ENCODE peak calls at places on chromosome 4, in nine cellular contexts. Q is stimulated activated CD4-positive, alpha-beta T cell treated with anti-CD3 and anti-CD28 coated beads, Interleukin-4, amount 100 ng/mL, for 48 hours; B is heart right ventricle; G is GM23248; W is left cardiac atrium; K is immature natural killer cell; D is HL-60; S is AG08396; X is mesenchymal stem cell. E is an unnamed sample.
A peak's percentile ranks its signal among the peaks of the same experiment; 100 is the strongest.

GRCh38 chr4:173752610-173753009 is 222.6 kb upstream of the HAND2 start:
- DNase-seq in G (peak; percentile 31), K (no peak), B (no peak), D (peak; percentile 67), X (no peak), S (no peak), Q (peak; percentile 35), W (no peak), E (no peak)

GRCh38 chr4:86957214-86957613 is 22.4 kb downstream of the AFF1 start:
- DNase-seq in S (peak; percentile 50), X (peak; percentile 44), B (no peak), Q (no peak), W (no peak), D (no peak), G (peak; percentile 74), K (no peak), E (no peak)

GRCh38 chr4:11632015-11632414 is 203.3 kb upstream of the HS3ST1 start:
- DNase-seq in G (no peak), D (no peak), K (no peak), B (no peak), W (no peak), Q (no peak), X (no peak), S (no peak), E (no peak)

GRCh38 chr4:20287246-20287645 is 35.5 kb downstream of the SLIT2 start:
- DNase-seq in X (no peak), S (no peak), D (no peak), Q (no peak), K (no peak), W (no peak), G (no peak), B (no peak), E (no peak)

GRCh38 chr4:134727696-134728095 is 526.1 kb upstream of the PABPC4L start:
- DNase-seq in D (no peak), Q (no peak), S (no peak), W (no peak), K (no peak), B (no peak), G (no peak), X (no peak), E (no peak)

GRCh38 chr4:106546380-106546779 is 177.8 kb upstream of the GIMD1 start:
- DNase-seq in G (no peak), S (no peak), Q (no peak), B (no peak), X (no peak), W (no peak), D (no peak), K (no peak), E (no peak)

GRCh38 chr4:2261110-2261852 is 628 bp downstream of the MXD4 start:
- DNase-seq in D (peak; percentile 20), B (peak; percentile 43), G (peak; percentile 87), S (peak; percentile 83), K (peak; percentile 67), W (peak; percentile 65), Q (peak; percentile 37), X (peak; percentile 47), E (peak; percentile 57)

GRCh38 chr4:54558889-54559682 is 98.7 kb upstream of the KIT start:
- DNase-seq in S (no peak), Q (no peak), D (no peak), B (no peak), X (no peak), K (no peak), G (no peak), W (no peak), E (no peak)

GRCh38 chr4:79247695-79248394 is 78.0 kb downstream of the NAA11 start:
- DNase-seq in X (no peak), K (no peak), B (no peak), Q (no peak), D (no peak), S (no peak), W (no peak), G (no peak), E (no peak)

GRCh38 chr4:153151535-153152452 is 52.4 kb upstream of the TRIM2 start:
- DNase-seq in K (no peak), X (peak; percentile 66), B (peak; percentile 16), D (peak; percentile 72), Q (no peak), W (peak; percentile 32), G (peak; percentile 45), S (no peak), E (peak; percentile 97)

GRCh38 chr4:22299678-22300077 is 216.2 kb downstream of the ADGRA3 start:
- DNase-seq in D (no peak), K (no peak), W (no peak), Q (no peak), B (no peak), S (no peak), X (no peak), G (no peak), E (no peak)

GRCh38 chr4:83639849-83640493 is 104.1 kb downstream of the GPAT3 start:
- DNase-seq in X (peak; percentile 82), Q (peak; percentile 13), W (no peak), D (peak; percentile 66), K (peak; percentile 47), B (peak; percentile 68), S (peak; percentile 59), G (peak; percentile 83), E (peak; percentile 49)

GRCh38 chr4:87433342-87433741 is 11.0 kb downstream of the NUDT9 start:
- DNase-seq in X (no peak), K (no peak), S (no peak), G (no peak), W (no peak), D (no peak), Q (no peak), B (no peak), E (no peak)

GRCh38 chr4:181150173-181150572 is 1093.0 kb upstream of the TENM3 start:
- DNase-seq in B (no peak), Q (no peak), W (no peak), X (no peak), D (no peak), K (no peak), G (no peak), S (no peak), E (no peak)

GRCh38 chr4:71713611-71714203 is 70.2 kb downstream of the GC start:
- DNase-seq in G (peak; percentile 84), X (peak; percentile 63), W (no peak), K (peak; percentile 17), S (peak; percentile 12), D (no peak), B (peak; percentile 5), Q (no peak), E (no peak)

GRCh38 chr4:87492617-87493016 is 36.6 kb downstream of the SPARCL1 start:
- DNase-seq in Q (no peak), X (no peak), S (no peak), W (no peak), D (no peak), B (no peak), K (no peak), G (no peak), E (no peak)

GRCh38 chr4:6198768-6199343 is 1.5 kb downstream of the JAKMIP1 start:
- DNase-seq in B (no peak), X (peak; percentile 2), W (no peak), K (no peak), S (no peak), G (no peak), D (no peak), Q (no peak), E (no peak)

GRCh38 chr4:109816082-109816442 is 500 bp downstream of the GAR1 start:
- DNase-seq in W (no peak), D (peak; percentile 28), K (peak; percentile 71), B (no peak), Q (peak; percentile 20), G (peak; percentile 56), X (no peak), S (no peak), E (peak; percentile 5)

GRCh38 chr4:173526034-173526482 is 4.0 kb downstream of the HAND2 start:
- DNase-seq in D (no peak), S (no peak), X (peak; percentile 71), Q (no peak), W (no peak), G (peak; percentile 73), B (no peak), K (no peak), E (no peak)

GRCh38 chr4:54659213-54660144 is 1.7 kb downstream of the KIT start:
- DNase-seq in S (no peak), K (no peak), X (peak; percentile 28), W (peak; percentile 37), B (no peak), D (peak; percentile 25), Q (no peak), G (no peak), E (peak; percentile 72)

GRCh38 chr4:173990126-173990878 is 293.2 kb downstream of the FBXO8 start:
- DNase-seq in G (peak; percentile 68), B (peak; percentile 11), X (peak; percentile 83), S (peak; percentile 13), K (no peak), W (no peak), D (no peak), Q (no peak), E (no peak)

GRCh38 chr4:7871356-7871755 is 68.3 kb downstream of the AFAP1 start:
- DNase-seq in K (no peak), B (no peak), Q (no peak), D (no peak), S (no peak), W (no peak), G (peak; percentile 38), X (no peak), E (no peak)

GRCh38 chr4:168411318-168412150 is 68.8 kb downstream of the DDX60L start:
- DNase-seq in S (no peak), K (no peak), W (no peak), X (peak; percentile 18), G (no peak), Q (no peak), B (no peak), D (peak; percentile 35), E (no peak)

GRCh38 chr4:106266201-106266600 is 49.8 kb downstream of the TBCK start:
- DNase-seq in K (no peak), Q (no peak), S (peak; percentile 35), W (no peak), D (peak; percentile 21), X (peak; percentile 70), B (no peak), G (peak; percentile 83), E (no peak)